ENCODE peak calls at places on chromosomes 2 and 18, in seven cellular contexts. One of them, this sample, is unnamed.

GRCh38 chr2:142946941-142947340 is 69.5 kb downstream of the KYNU start:
- DNase-seq in HCT116: no peak
- DNase-seq in H1: no peak
- DNase-seq in HepG2: no peak
- DNase-seq in K562: no peak
- DNase-seq in SK-N-SH: no peak
- DNase-seq in GM12878: no peak
- DNase-seq in this sample: no peak

GRCh38 chr2:1481406-1482252 is 68.4 kb downstream of the TPO start:
- DNase-seq in SK-N-SH: no peak
- DNase-seq in HepG2: no peak
- DNase-seq in K562: no peak
- DNase-seq in H1: no peak
- DNase-seq in GM12878: no peak
- DNase-seq in HCT116: no peak
- DNase-seq in this sample: no peak

GRCh38 chr2:231926761-231927565 is 767 bp upstream of the NPPC start:
- DNase-seq in SK-N-SH: peak; percentile 49
- DNase-seq in HepG2: no peak
- DNase-seq in H1: peak; percentile 80
- DNase-seq in HCT116: no peak
- DNase-seq in K562: no peak
- DNase-seq in GM12878: no peak
- DNase-seq in this sample: peak; percentile 44

GRCh38 chr18:27604583-27604982 is 419.5 kb upstream of the CHST9 start:
- DNase-seq in SK-N-SH: no peak
- DNase-seq in GM12878: no peak
- DNase-seq in H1: no peak
- DNase-seq in HCT116: no peak
- DNase-seq in HepG2: no peak
- DNase-seq in K562: no peak
- DNase-seq in this sample: no peak

GRCh38 chr18:10949655-10950054 is 199.7 kb downstream of the PIEZO2 start:
- DNase-seq in H1: no peak
- DNase-seq in HepG2: no peak
- DNase-seq in HCT116: no peak
- DNase-seq in SK-N-SH: no peak
- DNase-seq in K562: no peak
- DNase-seq in GM12878: no peak
- DNase-seq in this sample: no peak

GRCh38 chr2:195021704-195022513 is 635.1 kb upstream of the SLC39A10 start:
- DNase-seq in K562: no peak
- DNase-seq in H1: no peak
- DNase-seq in SK-N-SH: no peak
- DNase-seq in HCT116: no peak
- DNase-seq in HepG2: no peak
- DNase-seq in GM12878: peak; percentile 52
- DNase-seq in this sample: no peak

GRCh38 chr18:33802955-33803354 is 224.9 kb downstream of the ASXL3 start:
- DNase-seq in H1: no peak
- DNase-seq in HCT116: no peak
- DNase-seq in SK-N-SH: no peak
- DNase-seq in K562: no peak
- DNase-seq in HepG2: no peak
- DNase-seq in GM12878: no peak
- DNase-seq in this sample: peak; percentile 89

GRCh38 chr18:48729421-48729820 is 190.6 kb downstream of the CTIF start:
- DNase-seq in SK-N-SH: no peak
- DNase-seq in HepG2: no peak
- DNase-seq in H1: no peak
- DNase-seq in K562: no peak
- DNase-seq in GM12878: no peak
- DNase-seq in HCT116: no peak
- DNase-seq in this sample: no peak

GRCh38 chr2:102082591-102083586 is 59.7 kb upstream of the IL1R1 start:
- DNase-seq in HCT116: peak; percentile 56
- DNase-seq in SK-N-SH: no peak
- DNase-seq in H1: no peak
- DNase-seq in K562: peak; percentile 69
- DNase-seq in GM12878: peak; percentile 88
- DNase-seq in HepG2: peak; percentile 67
- DNase-seq in this sample: no peak

GRCh38 chr2:201809633-201810032 is 3.3 kb downstream of the CDK15 start:
- DNase-seq in K562: no peak
- DNase-seq in SK-N-SH: no peak
- DNase-seq in HCT116: no peak
- DNase-seq in GM12878: no peak
- DNase-seq in H1: no peak
- DNase-seq in HepG2: no peak
- DNase-seq in this sample: no peak

GRCh38 chr2:85582467-85582866 is 1.8 kb upstream of the VAMP5 start:
- DNase-seq in HepG2: no peak
- DNase-seq in K562: no peak
- DNase-seq in HCT116: no peak
- DNase-seq in H1: no peak
- DNase-seq in SK-N-SH: no peak
- DNase-seq in GM12878: no peak
- DNase-seq in this sample: no peak

GRCh38 chr2:219421323-219421722 is 3.1 kb downstream of the DES start:
- DNase-seq in SK-N-SH: no peak
- DNase-seq in K562: no peak
- DNase-seq in HepG2: no peak
- DNase-seq in H1: no peak
- DNase-seq in GM12878: no peak
- DNase-seq in HCT116: no peak
- DNase-seq in this sample: no peak

GRCh38 chr2:29596584-29596983 is 324.8 kb downstream of the ALK start:
- DNase-seq in GM12878: peak; percentile 17
- DNase-seq in H1: no peak
- DNase-seq in K562: no peak
- DNase-seq in HepG2: no peak
- DNase-seq in HCT116: no peak
- DNase-seq in SK-N-SH: no peak
- DNase-seq in this sample: no peak

GRCh38 chr2:162545254-162545653 is 201.3 kb downstream of the GCA start:
- DNase-seq in H1: no peak
- DNase-seq in HCT116: no peak
- DNase-seq in K562: no peak
- DNase-seq in GM12878: no peak
- DNase-seq in SK-N-SH: no peak
- DNase-seq in HepG2: no peak
- DNase-seq in this sample: no peak

GRCh38 chr18:23073996-23074606 is 61.2 kb upstream of the CABLES1 start:
- DNase-seq in SK-N-SH: no peak
- DNase-seq in HepG2: no peak
- DNase-seq in GM12878: no peak
- DNase-seq in H1: no peak
- DNase-seq in HCT116: no peak
- DNase-seq in K562: no peak
- DNase-seq in this sample: no peak
- TF ChIP-seq JUND in SK-N-SH: no peak
- TF ChIP-seq JUND in HepG2: no peak
- TF ChIP-seq JUND in GM12878: no peak
- TF ChIP-seq JUND in H1: no peak
- TF ChIP-seq JUND in HCT116: no peak
- TF ChIP-seq JUND in K562: no peak
- TF ChIP-seq JUND in this sample: no peak

GRCh38 chr2:207928079-207928478 is 97.2 kb downstream of the PLEKHM3 start:
- DNase-seq in SK-N-SH: no peak
- DNase-seq in K562: no peak
- DNase-seq in H1: no peak
- DNase-seq in GM12878: no peak
- DNase-seq in HCT116: no peak
- DNase-seq in HepG2: peak; percentile 49
- DNase-seq in this sample: no peak

GRCh38 chr2:207934720-207935119 is 90.6 kb downstream of the PLEKHM3 start:
- DNase-seq in H1: no peak
- DNase-seq in SK-N-SH: no peak
- DNase-seq in HCT116: no peak
- DNase-seq in K562: no peak
- DNase-seq in HepG2: peak; percentile 68
- DNase-seq in GM12878: no peak
- DNase-seq in this sample: no peak

GRCh38 chr2:207933396-207934045 is 91.8 kb downstream of the PLEKHM3 start:
- DNase-seq in K562: no peak
- DNase-seq in HCT116: no peak
- DNase-seq in HepG2: no peak
- DNase-seq in SK-N-SH: no peak
- DNase-seq in H1: no peak
- DNase-seq in GM12878: no peak
- DNase-seq in this sample: no peak

GRCh38 chr2:207929923-207930322 is 95.4 kb downstream of the PLEKHM3 start:
- DNase-seq in HepG2: no peak
- DNase-seq in HCT116: no peak
- DNase-seq in GM12878: no peak
- DNase-seq in K562: no peak
- DNase-seq in SK-N-SH: no peak
- DNase-seq in H1: no peak
- DNase-seq in this sample: no peak

DNA sequence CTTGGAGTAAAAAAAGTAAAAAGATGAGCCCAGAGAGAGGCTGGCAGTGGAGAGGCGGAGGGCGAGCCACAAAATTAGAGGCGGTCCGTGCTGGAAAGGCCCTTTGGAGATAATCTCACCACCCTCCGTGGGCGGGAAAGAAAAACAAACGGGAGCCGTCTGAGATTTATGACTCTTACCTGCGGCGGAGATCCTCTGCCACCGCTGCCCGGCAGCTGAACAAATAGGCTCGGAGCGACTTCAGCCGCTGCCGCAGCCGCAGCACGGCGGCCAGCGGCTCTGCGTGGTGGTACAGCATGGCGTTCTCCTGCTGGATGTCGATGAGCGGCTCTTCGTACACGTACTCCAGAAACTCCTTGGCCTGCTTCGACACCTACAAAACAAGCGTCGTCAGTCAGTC is 94.6 kb downstream of the PLEKHM3 start:
- DNase-seq in HCT116: peak; percentile 39
- DNase-seq in H1: no peak
- DNase-seq in GM12878: no peak
- DNase-seq in K562: no peak
- DNase-seq in SK-N-SH: peak; percentile 47
- DNase-seq in HepG2: no peak
- DNase-seq in this sample: no peak
- TF ChIP-seq JUND in HCT116: no peak
- TF ChIP-seq JUND in H1: no peak
- TF ChIP-seq JUND in GM12878: no peak
- TF ChIP-seq JUND in K562: no peak
- TF ChIP-seq JUND in SK-N-SH: no peak
- TF ChIP-seq JUND in HepG2: no peak
- TF ChIP-seq JUND in this sample: no peak

GRCh38 chr2:73104933-73105332 is 7.8 kb downstream of the RAB11FIP5 start:
- DNase-seq in HepG2: no peak
- DNase-seq in HCT116: no peak
- DNase-seq in SK-N-SH: no peak
- DNase-seq in H1: no peak
- DNase-seq in GM12878: no peak
- DNase-seq in K562: no peak
- DNase-seq in this sample: no peak

GRCh38 chr2:73106791-73107190 is 6.0 kb downstream of the RAB11FIP5 start:
- DNase-seq in SK-N-SH: no peak
- DNase-seq in GM12878: no peak
- DNase-seq in HepG2: no peak
- DNase-seq in K562: no peak
- DNase-seq in H1: no peak
- DNase-seq in HCT116: no peak
- DNase-seq in this sample: no peak

GRCh38 chr2:73109796-73110540 is 2.8 kb downstream of the RAB11FIP5 start:
- DNase-seq in K562: no peak
- DNase-seq in HepG2: no peak
- DNase-seq in GM12878: no peak
- DNase-seq in HCT116: no peak
- DNase-seq in SK-N-SH: no peak
- DNase-seq in H1: no peak
- DNase-seq in this sample: no peak

GRCh38 chr2:73105511-73105971 is 7.2 kb downstream of the RAB11FIP5 start:
- DNase-seq in GM12878: no peak
- DNase-seq in SK-N-SH: no peak
- DNase-seq in H1: no peak
- DNase-seq in HCT116: no peak
- DNase-seq in K562: no peak
- DNase-seq in HepG2: no peak
- DNase-seq in this sample: no peak

DNA sequence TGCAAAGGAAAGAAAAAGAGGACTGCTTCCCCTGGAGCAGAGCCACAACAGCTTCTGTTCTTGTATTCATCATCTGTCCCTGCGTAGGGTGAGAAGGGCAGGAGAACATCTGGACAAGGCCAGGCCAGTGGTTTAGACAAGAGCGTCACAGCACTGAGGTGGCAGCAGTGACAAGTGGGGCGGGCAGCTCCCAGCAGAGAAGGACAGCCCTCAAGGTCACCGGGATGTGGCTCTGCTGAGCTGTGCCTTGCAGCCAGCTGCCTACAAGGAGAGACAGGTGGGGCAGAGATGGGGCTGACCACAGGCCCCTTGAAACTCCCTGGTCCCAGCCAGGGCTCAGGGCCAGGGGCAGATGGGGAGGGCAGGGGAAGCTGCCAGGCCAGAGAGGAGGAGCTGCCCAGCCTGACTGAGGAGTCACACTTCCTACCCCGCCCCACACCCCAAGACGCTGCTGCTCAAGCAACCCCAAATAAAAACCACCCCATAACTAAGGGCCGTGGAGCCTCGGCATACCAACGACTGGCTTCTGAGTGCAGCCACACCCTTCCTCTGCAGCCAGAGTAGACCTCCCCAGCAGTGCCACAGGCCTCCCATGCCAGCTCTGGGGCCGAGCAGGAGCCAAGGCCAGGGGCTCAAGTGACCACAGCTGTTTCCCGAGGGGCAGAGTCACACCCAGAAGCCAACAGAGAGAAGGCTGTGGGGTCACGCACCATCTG is 5.4 kb downstream of the RAB11FIP5 start:
- DNase-seq in H1: no peak
- DNase-seq in HCT116: no peak
- DNase-seq in SK-N-SH: peak; percentile 67
- DNase-seq in HepG2: no peak
- DNase-seq in GM12878: no peak
- DNase-seq in K562: no peak
- DNase-seq in this sample: no peak
- TF ChIP-seq JUND in H1: no peak
- TF ChIP-seq JUND in HCT116: no peak
- TF ChIP-seq JUND in SK-N-SH: no peak
- TF ChIP-seq JUND in HepG2: no peak
- TF ChIP-seq JUND in GM12878: no peak
- TF ChIP-seq JUND in K562: no peak
- TF ChIP-seq JUND in this sample: no peak

DNA sequence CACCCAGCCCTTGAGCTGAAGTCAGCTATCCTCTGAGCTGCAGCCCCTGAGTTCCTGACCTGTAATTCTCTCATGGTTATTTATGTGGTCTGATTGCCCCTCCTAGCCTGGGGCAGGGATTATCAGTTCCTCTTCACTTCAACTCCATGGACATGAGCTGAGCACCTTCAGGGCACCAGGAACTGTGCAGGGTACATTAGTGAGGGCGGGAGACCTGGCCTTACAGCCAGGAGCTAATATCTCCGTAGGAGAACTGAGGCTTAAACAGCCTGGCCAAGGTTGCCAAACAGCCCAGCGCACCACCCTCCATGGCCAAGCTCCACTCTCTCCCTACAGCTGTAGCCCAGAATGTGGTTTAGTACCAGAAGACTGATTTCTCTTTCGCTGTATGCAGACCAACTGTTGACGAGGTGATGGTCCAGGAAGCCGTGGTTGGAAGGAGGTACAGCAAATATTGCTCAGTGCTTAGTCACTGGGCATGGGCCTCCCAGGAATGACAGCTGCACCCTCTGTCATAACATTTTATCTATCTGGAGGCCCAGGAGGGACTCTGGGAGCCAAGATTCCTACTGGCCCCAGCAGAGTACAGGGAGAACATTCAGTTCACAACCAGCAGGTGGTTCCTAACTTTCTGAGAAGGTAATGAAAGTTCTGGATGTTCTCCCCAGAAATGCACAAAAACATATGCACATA is 228.7 kb upstream of the SIX2 start:
- DNase-seq in K562: peak; percentile 11
- DNase-seq in SK-N-SH: no peak
- DNase-seq in HCT116: peak; percentile 16
- DNase-seq in H1: no peak
- DNase-seq in HepG2: peak; percentile 83
- DNase-seq in GM12878: no peak
- DNase-seq in this sample: no peak
- TF ChIP-seq JUND in K562: no peak
- TF ChIP-seq JUND in SK-N-SH: peak; percentile 93
- TF ChIP-seq JUND in HCT116: peak; percentile 58
- TF ChIP-seq JUND in H1: no peak
- TF ChIP-seq JUND in HepG2: no peak
- TF ChIP-seq JUND in GM12878: no peak
- TF ChIP-seq JUND in this sample: no peak